ENCODE peak calls at places on chromosomes 16 and 17, in nine cellular contexts. R is HS-5, Q is NCI-H748 treated with DMSO at 0.1 percent for 48 hours, X is ascending aorta, W is IMR-90, C is NCI-H460, J is AG20443, K is keratinocyte, A is HCT116. M is an unnamed sample.
A peak's percentile ranks its signal among the peaks of the same experiment; 100 is the strongest.

GRCh38 chr17:28737316-28737715 is 6.5 kb upstream of the TRAF4 start:
- DNase-seq in X (no peak), J (no peak), K (no peak), Q (no peak), R (no peak), C (no peak), A (no peak), W (no peak), M (no peak)

GRCh38 chr17:73192219-73192893 is 499 bp upstream of the COG1 start:
- DNase-seq in X (peak; percentile 78), J (peak; percentile 93), K (no peak), Q (peak; percentile 59), C (peak; percentile 64), A (peak; percentile 75), W (peak; percentile 65), R (peak; percentile 39), M (no peak)

GRCh38 chr16:83015871-83016270 is 389.1 kb downstream of the CDH13 start:
- DNase-seq in X (no peak), K (no peak), C (no peak), A (no peak), J (peak; percentile 34), R (no peak), W (no peak), Q (no peak), M (no peak)

GRCh38 chr16:4244881-4245280 is 3.0 kb upstream of the SRL start:
- DNase-seq in K (no peak), C (no peak), X (no peak), A (no peak), R (no peak), W (no peak), J (no peak), Q (no peak), M (no peak)

GRCh38 chr16:3716831-3717234 is 491 bp downstream of the TRAP1 start:
- DNase-seq in C (no peak), J (peak; percentile 51), A (no peak), R (no peak), Q (no peak), W (no peak), X (no peak), K (no peak), M (no peak)

GRCh38 chr17:78460176-78460675 is 81.8 kb downstream of the PGS1 start:
- DNase-seq in C (no peak), R (no peak), J (no peak), Q (no peak), W (no peak), K (no peak), A (no peak), X (no peak), M (no peak)

GRCh38 chr16:86050591-86051375 is 151.8 kb downstream of the IRF8 start:
- DNase-seq in R (no peak), W (no peak), J (no peak), A (no peak), Q (no peak), X (no peak), C (no peak), K (no peak), M (no peak)

GRCh38 chr16:57186630-57187507 is 740 bp downstream of the RSPRY1 start:
- DNase-seq in K (no peak), W (no peak), J (peak; percentile 13), X (no peak), R (no peak), C (no peak), Q (no peak), A (no peak), M (no peak)

GRCh38 chr16:6797223-6797622 is 535.4 kb upstream of the RBFOX1 start:
- DNase-seq in J (no peak), X (no peak), C (no peak), W (no peak), R (no peak), K (no peak), Q (no peak), A (no peak), M (no peak)